ENCODE peak calls at places on chromosomes 12 and 14, in five cellular contexts. W is brain pericyte; R is GDM1; G is Daoy; S is stimulated activated CD4-positive, alpha-beta T cell treated with anti-CD3 and anti-CD28 coated beads, Interleukin-2, amount 100 ng/mL, for 48 hours. T is an unnamed sample.

GRCh38 chr14:76710093-76711010 is 50.9 kb upstream of the VASH1 start:
- DNase-seq in W (no peak), R (no peak), G (peak; percentile 51), S (peak; percentile 7), T (peak; percentile 9)

GRCh38 chr14:102749393-102749792 is 27.9 kb upstream of the TRAF3 start:
- DNase-seq in W (no peak), R (no peak), G (no peak), S (no peak), T (no peak)

GRCh38 chr14:52025310-52025709 is 36.0 kb downstream of the RTRAF start:
- DNase-seq in W (peak; percentile 89), R (no peak), G (peak; percentile 39), S (no peak), T (no peak)

GRCh38 chr14:21041676-21042433 is at the start of gene RNASE7:
- DNase-seq in W (no peak), R (no peak), G (peak; percentile 49), S (no peak), T (no peak)

GRCh38 chr12:1544991-1545700 is 49.2 kb downstream of the FBXL14 start:
- DNase-seq in W (no peak), R (no peak), G (no peak), S (no peak), T (no peak)

GRCh38 chr12:4701383-4701782 is 18.8 kb upstream of the GALNT8 start:
- DNase-seq in W (no peak), R (no peak), G (no peak), S (no peak), T (no peak)

GRCh38 chr14:89543420-89543790 is 126.4 kb upstream of the FOXN3 start:
- DNase-seq in W (no peak), R (no peak), G (no peak), S (no peak), T (no peak)

GRCh38 chr12:85814116-85814515 is 22.1 kb downstream of the RASSF9 start:
- DNase-seq in W (no peak), R (no peak), G (no peak), S (no peak), T (no peak)

GRCh38 chr14:81336009-81336408 is 64.1 kb downstream of the STON2 start:
- DNase-seq in W (no peak), R (no peak), G (no peak), S (no peak), T (no peak)

GRCh38 chr12:52395761-52396434 is 10.2 kb downstream of the KRT82 start:
- DNase-seq in W (no peak), R (no peak), G (no peak), S (no peak), T (no peak)

GRCh38 chr12:100229036-100229635 is 28.5 kb downstream of the ACTR6 start:
- DNase-seq in W (no peak), R (no peak), G (peak; percentile 13), S (no peak), T (no peak)

GRCh38 chr14:96421236-96421635 is 29.3 kb downstream of the AK7 start:
- DNase-seq in W (no peak), R (no peak), G (no peak), S (no peak), T (no peak)

GRCh38 chr12:51171884-51172514 is 936 bp downstream of the TFCP2 start:
- DNase-seq in W (peak; percentile 11), R (no peak), G (peak; percentile 23), S (no peak), T (no peak)

GRCh38 chr12:1716215-1716862 is 25.5 kb downstream of the ADIPOR2 start:
- DNase-seq in W (no peak), R (no peak), G (no peak), S (no peak), T (no peak)

GRCh38 chr14:76352639-76353281 is 23.2 kb upstream of the ESRRB start:
- DNase-seq in W (no peak), R (peak; percentile 18), G (peak; percentile 81), S (peak; percentile 66), T (peak; percentile 49)

GRCh38 chr12:643478-644292 is 19.6 kb downstream of the NINJ2 start:
- DNase-seq in W (no peak), R (no peak), G (no peak), S (no peak), T (no peak)

GRCh38 chr12:131871677-131872076 is 22.7 kb upstream of the ULK1 start:
- DNase-seq in W (no peak), R (no peak), G (no peak), S (no peak), T (no peak)

GRCh38 chr12:1603621-1604020 is 9.2 kb upstream of the FBXL14 start:
- DNase-seq in W (no peak), R (no peak), G (no peak), S (no peak), T (no peak)

GRCh38 chr14:102490456-102490855 is 19.1 kb downstream of the ANKRD9 start:
- DNase-seq in W (no peak), R (no peak), G (no peak), S (no peak), T (no peak)

GRCh38 chr12:14567311-14568195 is at the start of gene PLBD1:
- DNase-seq in W (no peak), R (no peak), G (peak; percentile 43), S (peak; percentile 5), T (no peak)

GRCh38 chr12:55072093-55072492 is 52.3 kb downstream of the NEUROD4 start:
- DNase-seq in W (no peak), R (peak; percentile 67), G (peak; percentile 68), S (peak; percentile 62), T (peak; percentile 76)

GRCh38 chr14:100741956-100742355 is 15.3 kb downstream of the DLK1 start:
- DNase-seq in W (no peak), R (no peak), G (no peak), S (no peak), T (no peak)

T was measured in activated T-cell treated with anti-CD3 and anti-CD28 coated beads, Interleukin-2, amount 50 U/mL, for 4 hours.